ENCODE peak calls at places on chromosome 2, in six cellular contexts. J is psoas muscle, E is pancreas, S is Peyer's patch, B is heart left ventricle, H is bronchial epithelial cell. P is an unnamed sample.

GRCh38 chr2:163630836-163631235 is 105.0 kb downstream of the FIGN start:
- DNase-seq in J (no peak), E (no peak), S (no peak), B (no peak), H (no peak), P (no peak)

GRCh38 chr2:143939976-143940375 is 579.9 kb downstream of the ZEB2 start:
- DNase-seq in J (no peak), E (no peak), S (no peak), B (no peak), H (no peak), P (no peak)

GRCh38 chr2:48209214-48209885 is 303.1 kb upstream of the FBXO11 start:
- DNase-seq in J (no peak), E (no peak), S (no peak), B (no peak), H (peak), P (no peak)

GRCh38 chr2:233007739-233008138 is 5.3 kb downstream of the NGEF start:
- DNase-seq in J (no peak), E (no peak), S (no peak), B (no peak), H (no peak), P (no peak)

GRCh38 chr2:66890286-66890812 is 455.4 kb downstream of the MEIS1 start:
- DNase-seq in J (no peak), E (no peak), S (no peak), B (no peak), H (no peak), P (no peak)

GRCh38 chr2:98085649-98086048 is 1.3 kb upstream of the VWA3B start:
- DNase-seq in J (no peak), E (no peak), S (peak), B (no peak), H (no peak), P (no peak)

GRCh38 chr2:235195921-235196320 is 244.1 kb downstream of the SH3BP4 start:
- DNase-seq in J (no peak), E (no peak), S (no peak), B (no peak), H (no peak), P (no peak)

GRCh38 chr2:201021914-201022313 is 49.6 kb downstream of the HYCC2 start:
- DNase-seq in J (no peak), E (no peak), S (no peak), B (no peak), H (no peak), P (no peak)

GRCh38 chr2:152505495-152505906 is 170.5 kb downstream of the FMNL2 start:
- DNase-seq in J (peak), E (peak), S (no peak), B (peak), H (peak), P (no peak)

GRCh38 chr2:69046221-69046662 is 33.3 kb downstream of the ANTXR1 start:
- DNase-seq in J (no peak), E (peak), S (no peak), B (no peak), H (peak), P (no peak)

GRCh38 chr2:180596453-180596852 is 384.0 kb upstream of the UBE2E3 start:
- DNase-seq in J (no peak), E (no peak), S (no peak), B (no peak), H (no peak), P (no peak)

GRCh38 chr2:215917953-215918620 is 95.3 kb downstream of the MREG start:
- DNase-seq in J (no peak), E (no peak), S (no peak), B (no peak), H (peak), P (no peak)

GRCh38 chr2:235665656-235666239 is 171.9 kb downstream of the AGAP1 start:
- DNase-seq in J (no peak), E (no peak), S (no peak), B (no peak), H (no peak), P (peak)

GRCh38 chr2:75560022-75560767 is 544 bp downstream of the EVA1A start:
- DNase-seq in J (no peak), E (peak), S (peak), B (no peak), H (peak), P (no peak)

GRCh38 chr2:176755537-176756135 is 457.0 kb upstream of the HNRNPA3 start:
- DNase-seq in J (no peak), E (no peak), S (no peak), B (no peak), H (no peak), P (no peak)

GRCh38 chr2:42602218-42602936 is 33.9 kb downstream of the MTA3 start:
- DNase-seq in J (no peak), E (no peak), S (no peak), B (no peak), H (no peak), P (peak)

GRCh38 chr2:127014630-127015029 is 92.3 kb downstream of the BIN1 start:
- DNase-seq in J (no peak), E (no peak), S (no peak), B (no peak), H (peak), P (no peak)

GRCh38 chr2:201500534-201500933 is 49.0 kb downstream of the STRADB start:
- DNase-seq in J (no peak), E (no peak), S (no peak), B (no peak), H (peak), P (no peak)

GRCh38 chr2:29518988-29519925 is 402.1 kb downstream of the ALK start:
- DNase-seq in J (no peak), E (peak), S (no peak), B (no peak), H (peak), P (no peak)

GRCh38 chr2:7034313-7034712 is 117.1 kb downstream of the RNF144A start:
- DNase-seq in J (no peak), E (peak), S (no peak), B (no peak), H (no peak), P (no peak)

GRCh38 chr2:54522624-54523281 is 66.6 kb downstream of the SPTBN1 start:
- DNase-seq in J (no peak), E (peak), S (peak), B (peak), H (peak), P (peak)

GRCh38 chr2:98883780-98884211 is 52.2 kb downstream of the CRACDL start:
- DNase-seq in J (no peak), E (no peak), S (no peak), B (no peak), H (no peak), P (no peak)

GRCh38 chr2:9140570-9141378 is 65.8 kb upstream of the ASAP2 start:
- DNase-seq in J (no peak), E (no peak), S (no peak), B (no peak), H (no peak), P (no peak)

GRCh38 chr2:9141379-9141667 is 65.3 kb upstream of the ASAP2 start:
- DNase-seq in J (no peak), E (no peak), S (no peak), B (no peak), H (no peak), P (no peak)

GRCh38 chr2:9141706-9142460 is 64.7 kb upstream of the ASAP2 start:
- DNase-seq in J (no peak), E (no peak), S (no peak), B (no peak), H (no peak), P (no peak)

GRCh38 chr2:9138507-9139085 is 68.0 kb upstream of the ASAP2 start:
- DNase-seq in J (no peak), E (no peak), S (no peak), B (no peak), H (no peak), P (no peak)

GRCh38 chr2:9139491-9140443 is 66.8 kb upstream of the ASAP2 start:
- DNase-seq in J (peak), E (peak), S (peak), B (peak), H (peak), P (no peak)
- TF ChIP-seq CTCF in J (peak), E (peak), S (peak), B (peak), H (peak), P (peak)

GRCh38 chr2:239002960-239003932 is 155.4 kb downstream of the TWIST2 start:
- DNase-seq in J (no peak), E (no peak), S (peak), B (no peak), H (peak), P (no peak)
- H3K4me3 ChIP-seq in J (no peak), E (no peak), S (no peak), B (no peak), H (no peak), P (no peak)

GRCh38 chr2:71502941-71503738 is 49.8 kb downstream of the DYSF start:
- DNase-seq in J (no peak), E (no peak), S (peak), B (no peak), H (no peak), P (no peak)
- TF ChIP-seq CTCF in J (no peak), E (no peak), S (no peak), B (no peak), H (no peak), P (no peak)

GRCh38 chr2:205685314-205686230 is 3.3 kb downstream of the NRP2 start:
- DNase-seq in J (no peak), E (no peak), S (peak), B (no peak), H (peak), P (no peak)

GRCh38 chr2:205688417-205689200 is 6.3 kb downstream of the NRP2 start:
- DNase-seq in J (no peak), E (no peak), S (no peak), B (no peak), H (no peak), P (no peak)

GRCh38 chr2:205684871-205685313 is 2.6 kb downstream of the NRP2 start:
- DNase-seq in J (no peak), E (no peak), S (peak), B (no peak), H (no peak), P (no peak)

GRCh38 chr2:205687018-205687956 is 5.0 kb downstream of the NRP2 start:
- DNase-seq in J (no peak), E (no peak), S (peak), B (no peak), H (peak), P (no peak)

DNA sequence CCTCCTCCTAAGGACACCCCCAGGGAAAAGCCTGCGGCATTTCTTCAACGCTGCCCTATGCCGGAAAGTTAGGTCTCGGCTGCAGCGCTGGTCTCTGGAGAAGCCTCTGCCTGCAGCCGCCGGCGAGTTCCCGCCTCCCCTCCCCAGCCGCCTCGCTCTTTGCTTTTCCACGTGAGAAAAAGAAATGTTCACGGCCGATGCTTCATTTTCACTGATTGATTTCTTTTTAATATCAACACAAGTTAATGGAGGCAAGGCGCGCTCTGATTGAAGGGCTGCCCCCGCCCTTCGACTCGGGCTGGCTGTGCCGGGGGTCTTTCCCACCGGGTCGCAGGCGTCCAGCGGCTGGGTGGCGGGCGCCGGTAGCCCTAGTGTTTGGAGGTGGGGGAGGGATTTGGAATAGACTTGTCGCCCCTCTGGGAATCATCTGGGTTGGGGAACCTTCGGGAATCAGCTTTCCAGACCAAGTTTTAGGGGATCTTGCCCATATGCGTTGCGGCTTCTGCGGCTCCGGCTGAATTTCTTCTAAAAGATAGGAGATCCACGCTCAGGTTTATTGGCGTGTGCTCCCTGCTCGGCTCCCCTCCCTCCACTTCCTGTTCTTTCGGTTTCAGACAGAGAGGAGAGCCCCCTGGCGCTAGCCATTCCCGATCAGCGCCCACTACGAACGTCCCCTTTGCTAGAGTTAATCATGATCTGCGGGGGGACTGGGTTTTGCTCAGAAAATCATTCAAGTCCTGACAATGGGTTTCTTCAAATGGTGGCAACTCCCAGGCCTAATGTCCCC is 4.1 kb downstream of the NRP2 start:
- DNase-seq in J (no peak), E (no peak), S (peak), B (no peak), H (no peak), P (no peak)
- H3K4me3 ChIP-seq in J (peak), E (peak), S (peak), B (peak), H (peak), P (no peak)

DNA sequence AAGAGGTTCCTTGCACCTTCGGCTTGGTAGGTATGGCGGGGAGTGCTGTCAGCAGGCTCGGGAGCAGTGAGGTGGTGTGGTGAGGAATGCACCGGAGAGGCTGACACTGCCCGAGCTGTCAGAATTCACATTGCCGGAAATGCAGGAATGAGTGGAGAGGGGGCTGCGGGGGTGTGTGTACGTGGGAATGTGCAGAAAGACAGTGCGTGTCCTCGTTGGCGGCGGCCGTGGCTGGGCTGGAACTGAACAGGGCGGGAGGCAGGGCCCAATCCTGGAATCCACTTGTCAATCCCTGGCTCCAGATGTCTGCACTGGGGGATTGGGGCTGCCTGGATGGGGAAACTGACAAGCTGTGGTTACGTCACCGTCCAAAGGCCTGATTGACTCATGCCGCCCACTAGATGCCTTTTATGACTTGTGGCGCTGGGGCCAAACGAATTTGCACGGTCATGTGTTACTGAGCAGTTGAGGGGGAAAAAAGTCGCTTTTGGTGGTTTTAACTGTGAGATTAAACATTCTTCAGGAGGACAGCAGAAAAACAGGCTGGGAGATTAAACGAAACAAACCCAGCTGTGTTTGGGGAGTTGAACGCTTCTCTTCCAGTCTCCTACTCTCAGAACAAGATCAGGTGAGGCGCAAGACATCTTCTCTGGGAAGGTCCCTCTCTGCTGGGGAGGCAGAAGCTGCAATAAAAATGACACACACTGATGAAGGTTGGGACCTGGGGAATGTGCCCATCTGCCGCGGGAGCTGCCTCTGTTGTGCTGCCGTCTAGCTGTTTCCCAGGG is 189.4 kb upstream of the GLI2 start:
- DNase-seq in J (peak), E (no peak), S (no peak), B (peak), H (peak), P (no peak)
- TF ChIP-seq CTCF in J (no peak), E (no peak), S (no peak), B (no peak), H (no peak), P (no peak)

GRCh38 chr2:222291485-222291841 is 7.3 kb downstream of the PAX3 start:
- DNase-seq in J (no peak), E (no peak), S (no peak), B (no peak), H (no peak), P (no peak)
- H3K4me3 ChIP-seq in J (peak), E (no peak), S (no peak), B (no peak), H (no peak), P (no peak)

GRCh38 chr2:105782123-105782522 is 37.4 kb downstream of the NCK2 start:
- DNase-seq in J (no peak), E (no peak), S (no peak), B (no peak), H (no peak), P (no peak)
- TF ChIP-seq CTCF in J (no peak), E (no peak), S (peak), B (no peak), H (no peak), P (no peak)

GRCh38 chr2:59254279-59254678 is 1013.2 kb upstream of the FANCL start:
- DNase-seq in J (no peak), E (no peak), S (no peak), B (no peak), H (no peak), P (no peak)

DNA sequence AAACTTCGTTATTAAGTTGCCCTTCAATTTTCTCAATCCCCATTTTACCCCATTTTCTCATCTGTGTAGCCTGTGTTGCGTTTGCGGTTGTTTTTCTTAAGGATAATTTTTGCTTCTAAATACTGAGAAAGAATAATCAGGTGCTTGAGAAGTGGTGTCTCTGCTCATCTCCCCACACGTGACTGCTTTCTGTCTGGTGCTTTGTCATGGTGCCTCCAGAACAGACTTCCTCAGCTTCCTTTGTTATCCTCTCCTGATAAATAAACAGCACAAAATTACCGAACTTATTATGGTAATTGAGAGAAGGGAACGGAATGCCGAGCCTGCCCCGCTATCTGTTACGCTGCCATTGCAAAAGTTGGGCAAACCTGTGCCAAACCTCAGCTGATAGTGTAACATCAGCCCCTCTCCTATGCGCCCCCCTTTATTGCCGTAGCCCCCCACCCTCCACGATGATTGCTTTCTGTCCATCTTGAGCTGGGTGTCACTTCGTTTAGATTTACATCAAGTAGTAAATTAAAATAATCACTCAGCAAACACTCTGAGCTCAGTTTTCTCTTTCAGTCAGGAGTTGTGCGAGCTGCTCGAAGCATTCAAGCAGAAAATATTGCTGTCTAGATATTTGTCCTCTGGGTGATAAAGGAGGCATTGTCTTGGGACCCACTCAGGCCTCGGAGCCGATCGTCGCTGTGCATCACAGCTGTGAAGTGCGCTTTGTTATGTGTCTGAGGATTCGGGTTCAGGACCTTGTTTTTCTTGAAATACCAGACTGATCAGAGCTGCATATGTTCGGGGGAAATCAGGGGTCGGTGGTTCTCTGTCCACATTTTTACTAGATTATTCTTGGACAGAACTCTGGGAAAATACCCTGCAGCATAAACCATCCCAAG is 1008.6 kb upstream of the FANCL start:
- DNase-seq in J (no peak), E (no peak), S (no peak), B (no peak), H (no peak), P (no peak)
- H3K4me3 ChIP-seq in J (no peak), E (no peak), S (no peak), B (no peak), H (no peak), P (no peak)

DNA sequence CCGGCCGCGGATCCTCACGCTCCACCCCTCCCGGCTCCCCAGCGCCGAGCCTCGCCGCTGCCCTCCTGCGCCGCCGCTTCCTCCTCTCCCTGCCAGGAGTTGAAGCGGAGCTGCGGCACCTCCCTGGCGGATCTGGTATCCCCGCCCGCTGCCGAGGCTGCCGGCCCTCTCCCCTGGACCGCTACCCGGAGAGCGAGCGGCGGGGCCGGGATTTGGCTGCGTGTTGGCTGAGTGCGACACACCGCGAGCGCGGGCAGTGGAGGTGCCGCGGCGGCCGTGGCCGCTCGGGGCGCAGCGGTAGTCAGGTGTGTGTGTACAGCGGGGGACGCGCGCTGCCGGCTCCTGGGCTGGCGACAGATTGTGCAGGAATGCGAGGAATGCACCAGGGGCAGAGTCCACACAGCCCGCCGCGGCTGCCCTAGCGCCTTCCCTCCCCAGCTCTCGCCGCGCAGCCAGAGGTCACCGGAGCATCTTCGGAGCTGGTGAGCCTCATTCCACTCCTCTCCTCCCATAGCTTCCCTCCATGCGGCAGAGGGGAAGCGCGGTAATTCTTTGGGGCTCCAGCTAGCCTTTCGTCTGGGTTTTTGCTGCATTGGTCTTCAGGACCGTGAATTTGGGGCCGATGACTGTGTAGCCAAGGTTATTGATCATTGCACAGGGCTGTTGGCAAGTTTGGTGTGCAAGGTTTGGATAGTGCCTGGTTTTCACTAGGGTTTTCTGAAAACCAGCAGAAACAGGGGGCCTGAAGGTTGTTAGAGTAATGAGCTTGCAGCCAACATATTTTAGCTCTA is 1.3 kb downstream of the PKP4 start:
- DNase-seq in J (peak), E (peak), S (peak), B (peak), H (peak), P (no peak)
- TF ChIP-seq CTCF in J (peak), E (peak), S (peak), B (peak), H (peak), P (peak)

GRCh38 chr2:164739966-164740365 is 101.7 kb downstream of the COBLL1 start:
- DNase-seq in J (no peak), E (no peak), S (no peak), B (no peak), H (peak), P (no peak)

GRCh38 chr2:164735309-164735919 is 106.2 kb downstream of the COBLL1 start:
- DNase-seq in J (no peak), E (no peak), S (no peak), B (no peak), H (no peak), P (no peak)

GRCh38 chr2:164742738-164743317 is 98.8 kb downstream of the COBLL1 start:
- DNase-seq in J (no peak), E (peak), S (no peak), B (no peak), H (no peak), P (no peak)

GRCh38 chr2:164734196-164734595 is 107.4 kb downstream of the COBLL1 start:
- DNase-seq in J (no peak), E (no peak), S (no peak), B (no peak), H (no peak), P (no peak)

GRCh38 chr2:164737612-164738081 is 104.0 kb downstream of the COBLL1 start:
- DNase-seq in J (peak), E (peak), S (peak), B (peak), H (peak), P (peak)
- H3K4me3 ChIP-seq in J (no peak), E (no peak), S (no peak), B (no peak), H (no peak), P (no peak)